ENCODE peak calls at places on chromosomes 7 and 10, in eight cellular contexts. D is upper lobe of left lung, E is GM12878, B is IMR-90, Q is HCT116, Z is gastrocnemius medialis, L is stomach, M is ovary. O is an unnamed sample. For H3K36me3 and H3K4me1, the result is how much of the 10 kb centered on the place peaks cover.

GRCh38 chr10:78935697-78936407 is 132.9 kb upstream of the ZMIZ1 start:
- DNase-seq in B (no peak), Q (no peak), M (no peak), Z (peak), D (no peak), E (no peak), L (no peak), O (no peak)

GRCh38 chr7:90453259-90453891 is 16.1 kb upstream of the PTTG1IP2 start:
- DNase-seq in E (no peak), Q (no peak), M (no peak), L (no peak), Z (no peak), D (no peak), B (no peak), O (no peak)

GRCh38 chr10:72540193-72540807 is 85.6 kb downstream of the MICU1 start:
- DNase-seq in Z (no peak), L (no peak), Q (no peak), D (no peak), M (no peak), E (no peak), B (no peak), O (no peak)

GRCh38 chr7:155947051-155947450 is 134.8 kb upstream of the SHH start:
- DNase-seq in Q (no peak), D (no peak), E (no peak), L (peak), Z (no peak), B (peak), M (no peak), O (no peak)

GRCh38 chr7:88358534-88358838 is 51.8 kb upstream of the STEAP4 start:
- DNase-seq in B (no peak), M (no peak), E (no peak), Q (no peak), L (no peak), Z (no peak), D (no peak), O (no peak)

GRCh38 chr10:105594301-105594700 is 953.2 kb downstream of the SORCS3 start:
- DNase-seq in Z (no peak), E (no peak), L (no peak), B (no peak), D (no peak), Q (no peak), M (no peak), O (no peak)

GRCh38 chr7:24456526-24457214 is 116.6 kb upstream of the PALS2 start:
- DNase-seq in L (no peak), B (no peak), D (no peak), M (no peak), E (no peak), Z (no peak), Q (no peak), O (peak)

GRCh38 chr7:23712368-23713284 is 2.6 kb downstream of the STK31 start:
- DNase-seq in B (peak), E (peak), Z (no peak), Q (peak), L (no peak), M (no peak), D (no peak), O (no peak)

GRCh38 chr10:14661818-14662217 is 112.9 kb downstream of the FAM107B start:
- DNase-seq in Q (no peak), Z (no peak), M (no peak), L (no peak), D (no peak), E (no peak), B (no peak), O (no peak)

GRCh38 chr7:68770649-68771048 is 827.6 kb upstream of the AUTS2 start:
- DNase-seq in L (no peak), Z (no peak), Q (no peak), M (no peak), D (no peak), E (no peak), B (no peak), O (peak)

GRCh38 chr10:98815039-98815660 is 368.4 kb upstream of the HPS1 start:
- DNase-seq in B (no peak), E (no peak), L (no peak), D (no peak), Z (no peak), Q (no peak), M (no peak), O (no peak)

GRCh38 chr7:101094791-101095375 is 9.6 kb downstream of the TRIM56 start:
- DNase-seq in B (peak), E (no peak), Q (no peak), D (no peak), M (peak), Z (no peak), L (peak), O (peak)

GRCh38 chr10:74114041-74114448 is 36.6 kb downstream of the AP3M1 start:
- DNase-seq in B (no peak), L (no peak), Q (no peak), D (no peak), E (no peak), Z (no peak), M (no peak), O (no peak)
- H3K36me3 ChIP-seq in B (half or more), L (half or more), Q (half or more), D (half or more), E (under half), Z (under half), M (under half), O (under half)

DNA sequence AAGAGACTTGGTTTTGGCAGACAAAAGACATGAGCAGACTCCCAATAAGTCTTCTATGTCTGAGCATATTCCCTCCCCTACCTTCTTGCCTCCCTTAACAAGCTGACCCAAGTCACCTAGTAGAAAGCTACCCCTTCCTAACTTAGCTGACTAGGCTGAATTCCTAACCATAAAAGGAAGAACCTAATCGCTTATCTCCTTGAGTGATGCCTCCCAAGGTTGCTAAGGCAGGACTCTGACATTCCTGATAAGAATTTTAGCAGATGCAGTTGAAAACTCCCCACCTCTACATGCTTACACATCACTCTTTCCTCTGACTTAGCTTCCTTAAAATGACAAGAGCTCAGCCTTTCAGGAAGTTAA is 704.7 kb upstream of the MBL2 start:
- DNase-seq in B (no peak), E (no peak), Q (no peak), M (no peak), D (no peak), Z (no peak), L (no peak), O (no peak)
- H3K4me1 ChIP-seq in B (under half), E (under half), Q (under half), M (under half), D (under half), Z (under half), L (under half), O (under half)

GRCh38 chr10:69057261-69057950 is 30.5 kb upstream of the SRGN start:
- DNase-seq in Q (no peak), D (peak), Z (no peak), B (no peak), E (no peak), M (no peak), L (peak), O (no peak)
- TF ChIP-seq POLR2A in Q (no peak), D (no peak), Z (peak), B (no peak), E (no peak), M (no peak), L (no peak), O (peak)

DNA sequence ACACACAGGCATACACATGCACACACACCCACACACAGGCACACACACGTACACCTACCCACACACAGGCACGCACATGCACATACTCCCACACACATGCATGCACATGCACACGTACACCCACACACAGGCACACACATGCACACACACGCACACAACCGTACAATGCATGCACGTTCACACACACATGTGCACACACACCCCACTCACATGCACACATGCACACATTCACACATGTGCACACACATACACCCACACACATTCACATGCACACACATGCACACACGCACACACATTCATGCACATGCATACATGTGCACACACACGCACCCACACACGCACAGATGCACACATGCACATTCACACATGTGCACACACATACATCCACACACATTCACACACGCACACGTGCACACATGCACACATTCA is 59.3 kb downstream of the MKI67 start:
- DNase-seq in D (no peak), Q (no peak), L (no peak), M (no peak), B (no peak), E (no peak), Z (no peak), O (no peak)
- H3K36me3 ChIP-seq in D (under half), Q (under half), L (under half), M (under half), B (under half), E (under half), Z (under half), O (under half)

GRCh38 chr7:151849879-151850260 is 27.0 kb downstream of the PRKAG2 start:
- DNase-seq in M (no peak), D (no peak), L (no peak), B (no peak), Z (no peak), Q (no peak), E (no peak), O (no peak)
- H3K4me1 ChIP-seq in M (under half), D (under half), L (under half), B (under half), Z (under half), Q (under half), E (under half), O (under half)

DNA sequence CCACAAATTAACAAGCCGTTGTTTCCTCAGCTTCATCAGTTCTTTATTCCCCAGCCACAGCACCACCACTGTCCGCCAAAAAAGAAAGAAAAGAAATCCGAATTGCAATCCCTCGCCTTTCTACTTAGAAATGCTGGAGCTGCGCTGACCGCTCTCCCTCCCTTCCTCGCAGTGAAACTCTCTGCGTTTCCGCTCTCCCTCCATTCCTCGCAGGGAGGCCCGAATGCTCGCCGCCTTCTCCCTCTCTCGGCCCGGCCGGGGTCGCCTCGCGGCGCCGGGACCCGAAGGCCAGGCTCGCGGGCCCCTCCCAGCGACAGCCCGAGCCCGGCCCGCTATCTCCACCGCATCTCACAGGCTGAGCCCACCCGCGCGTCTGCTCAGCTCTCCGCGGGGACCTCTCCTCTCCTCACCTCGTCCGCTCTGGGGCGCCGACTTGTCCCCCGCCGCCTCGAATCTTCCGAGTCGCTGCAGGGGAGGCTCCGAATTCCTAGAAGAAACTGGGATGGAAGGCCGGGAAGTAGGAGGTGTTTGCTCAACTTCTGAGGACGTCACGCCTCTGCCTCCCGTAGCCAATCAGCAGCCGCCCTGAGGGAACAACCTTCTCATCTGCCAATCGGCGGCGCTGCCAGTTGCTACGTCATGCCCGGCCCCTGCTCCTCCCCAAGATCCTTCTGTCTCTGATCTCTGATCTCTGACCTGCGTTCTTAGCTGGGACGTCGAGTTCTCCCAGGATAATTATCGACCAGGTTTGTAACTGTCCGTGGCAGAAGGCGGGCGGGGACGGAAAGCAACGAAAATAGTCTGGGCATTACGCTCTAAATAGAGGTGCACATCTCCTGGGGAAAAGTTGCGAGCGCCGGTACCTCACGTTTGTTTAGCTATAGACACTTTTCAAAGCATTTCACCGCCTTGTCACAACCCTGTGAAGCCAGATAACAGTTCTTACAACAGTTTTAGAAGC is at the start of gene AASS:
- DNase-seq in D (peak), L (peak), E (peak), Q (peak), Z (peak), M (peak), B (peak), O (peak)
- TF ChIP-seq POLR2A in D (no peak), L (peak), E (no peak), Q (no peak), Z (peak), M (peak), B (peak), O (peak)

GRCh38 chr10:109851595-109851994 is 71.7 kb downstream of the XPNPEP1 start:
- DNase-seq in Z (no peak), D (no peak), Q (no peak), M (no peak), E (no peak), L (no peak), B (no peak), O (no peak)
- H3K36me3 ChIP-seq in Z (under half), D (under half), Q (under half), M (under half), E (under half), L (under half), B (under half), O (under half)

O was measured in body of pancreas.